ENCODE peak calls at places on chromosomes 2 and 18, in seven cellular contexts. L is A549, V is SK-N-SH, I is K562, N is GM12878, B is H1, U is HepG2. A is an unnamed sample.

GRCh38 chr2:113920996-113921395 is 31.1 kb downstream of the ACTR3 start:
- DNase-seq in U (no peak), I (no peak), B (no peak), L (no peak), N (no peak), V (no peak), A (peak)

GRCh38 chr2:15200581-15200980 is 360.6 kb downstream of the NBAS start:
- DNase-seq in V (no peak), L (no peak), B (no peak), N (no peak), U (no peak), I (no peak), A (no peak)

GRCh38 chr2:11853197-11853588 is 106.8 kb downstream of the LPIN1 start:
- DNase-seq in I (no peak), U (no peak), L (no peak), V (no peak), N (no peak), B (no peak), A (no peak)

GRCh38 chr2:74571058-74571457 is 16.5 kb downstream of the DOK1 start:
- DNase-seq in I (no peak), V (no peak), B (no peak), L (no peak), U (no peak), N (peak), A (no peak)

GRCh38 chr2:232325324-232326273 is 53.0 kb upstream of the ALPP start:
- DNase-seq in V (peak), I (peak), N (no peak), B (peak), L (peak), U (peak), A (peak)

GRCh38 chr2:166202778-166203177 is 75.0 kb upstream of the SCN1A start:
- DNase-seq in U (no peak), N (no peak), B (no peak), V (no peak), I (no peak), L (no peak), A (no peak)

GRCh38 chr18:28657836-28658410 is 481.0 kb upstream of the CDH2 start:
- DNase-seq in I (no peak), L (no peak), V (no peak), U (no peak), B (no peak), N (no peak), A (no peak)

GRCh38 chr2:31124904-31125303 is 13.3 kb downstream of the GALNT14 start:
- DNase-seq in N (no peak), V (no peak), I (no peak), U (no peak), B (no peak), L (no peak), A (no peak)

GRCh38 chr2:10002681-10003080 is 40.7 kb upstream of the KLF11 start:
- DNase-seq in I (no peak), U (no peak), V (peak), N (no peak), B (no peak), L (no peak), A (no peak)

GRCh38 chr2:118539290-118539689 is 308.2 kb downstream of the EN1 start:
- DNase-seq in V (no peak), N (no peak), U (peak), I (no peak), L (peak), B (peak), A (peak)

GRCh38 chr2:215535125-215535668 is 99.3 kb upstream of the FN1 start:
- DNase-seq in U (peak), B (no peak), I (no peak), N (no peak), L (no peak), V (no peak), A (no peak)

GRCh38 chr2:219352448-219353023 is 20.0 kb upstream of the RESP18 start:
- DNase-seq in L (peak), U (peak), B (peak), I (peak), V (peak), N (no peak), A (peak)

GRCh38 chr2:39119732-39120520 is 925 bp downstream of the SOS1 start:
- DNase-seq in B (peak), N (no peak), U (peak), I (peak), L (peak), V (peak), A (peak)

GRCh38 chr2:223941579-223942277 is 3.4 kb downstream of the WDFY1 start:
- DNase-seq in U (no peak), B (no peak), V (no peak), L (peak), I (no peak), N (peak), A (peak)

GRCh38 chr2:8761529-8762164 is 75.8 kb downstream of the KIDINS220 start:
- DNase-seq in V (peak), N (peak), B (no peak), L (peak), I (peak), U (peak), A (peak)

GRCh38 chr2:69017080-69017479 is 4.1 kb downstream of the ANTXR1 start:
- DNase-seq in N (no peak), I (no peak), U (no peak), B (no peak), L (peak), V (no peak), A (peak)

GRCh38 chr2:9135804-9136558 is 70.6 kb upstream of the ASAP2 start:
- DNase-seq in U (no peak), N (no peak), I (no peak), B (no peak), L (no peak), V (no peak), A (peak)

GRCh38 chr2:151947524-151948165 is 119.4 kb upstream of the ARL5A start:
- DNase-seq in U (no peak), N (no peak), B (no peak), L (no peak), V (no peak), I (no peak), A (no peak)

GRCh38 chr2:163667064-163667887 is 68.5 kb downstream of the FIGN start:
- DNase-seq in B (no peak), V (no peak), I (no peak), N (no peak), L (peak), U (peak), A (peak)

GRCh38 chr2:233940376-233941276 is 23.5 kb downstream of the TRPM8 start:
- DNase-seq in I (no peak), V (no peak), L (no peak), N (no peak), U (no peak), B (no peak), A (no peak)

GRCh38 chr2:230326453-230327417 is at the start of gene SP140L:
- DNase-seq in V (no peak), N (peak), I (peak), L (peak), B (no peak), U (peak), A (peak)

GRCh38 chr2:208872591-208872990 is 466.0 kb downstream of the PTH2R start:
- DNase-seq in N (no peak), U (no peak), I (no peak), L (no peak), V (no peak), B (no peak), A (no peak)

GRCh38 chr2:16623046-16623445 is 42.6 kb downstream of the CYRIA start:
- DNase-seq in U (no peak), L (no peak), B (no peak), V (no peak), I (no peak), N (no peak), A (peak)

GRCh38 chr2:172101707-172102158 is 967 bp downstream of the DLX2 start:
- DNase-seq in V (peak), L (no peak), N (no peak), B (no peak), I (no peak), U (no peak), A (no peak)

GRCh38 chr2:152766908-152767307 is 48.5 kb downstream of the ARL6IP6 start:
- DNase-seq in L (no peak), U (no peak), N (no peak), I (no peak), V (no peak), B (no peak), A (peak)

GRCh38 chr2:36482576-36483214 is 115.3 kb downstream of the FEZ2 start:
- DNase-seq in V (no peak), U (peak), L (peak), N (no peak), B (no peak), I (no peak), A (peak)

GRCh38 chr2:129922571-129923264 is 56.7 kb upstream of the RAB6C start:
- DNase-seq in N (no peak), U (no peak), L (no peak), V (peak), I (no peak), B (no peak), A (no peak)
- TF ChIP-seq RFX5 in N (no peak), U (no peak), L (no peak), V (no peak), I (no peak), B (no peak), A (no peak)

GRCh38 chr18:23141022-23141999 is 6.0 kb downstream of the CABLES1 start:
- DNase-seq in I (no peak), N (no peak), V (peak), B (no peak), U (peak), L (no peak), A (no peak)
- TF ChIP-seq RFX5 in I (no peak), N (no peak), V (no peak), B (no peak), U (no peak), L (no peak), A (no peak)

GRCh38 chr2:168355779-168356178 is 100.3 kb upstream of the CERS6 start:
- DNase-seq in L (no peak), V (no peak), B (no peak), U (no peak), N (no peak), I (no peak), A (no peak)

GRCh38 chr2:168354499-168354898 is 101.6 kb upstream of the CERS6 start:
- DNase-seq in I (no peak), V (no peak), B (no peak), U (no peak), N (no peak), L (no peak), A (no peak)

GRCh38 chr2:168353251-168353650 is 102.8 kb upstream of the CERS6 start:
- DNase-seq in L (no peak), U (no peak), V (no peak), N (no peak), I (no peak), B (no peak), A (no peak)

GRCh38 chr2:168357799-168358504 is 98.1 kb upstream of the CERS6 start:
- DNase-seq in V (no peak), N (no peak), B (no peak), U (no peak), I (no peak), L (no peak), A (no peak)

DNA sequence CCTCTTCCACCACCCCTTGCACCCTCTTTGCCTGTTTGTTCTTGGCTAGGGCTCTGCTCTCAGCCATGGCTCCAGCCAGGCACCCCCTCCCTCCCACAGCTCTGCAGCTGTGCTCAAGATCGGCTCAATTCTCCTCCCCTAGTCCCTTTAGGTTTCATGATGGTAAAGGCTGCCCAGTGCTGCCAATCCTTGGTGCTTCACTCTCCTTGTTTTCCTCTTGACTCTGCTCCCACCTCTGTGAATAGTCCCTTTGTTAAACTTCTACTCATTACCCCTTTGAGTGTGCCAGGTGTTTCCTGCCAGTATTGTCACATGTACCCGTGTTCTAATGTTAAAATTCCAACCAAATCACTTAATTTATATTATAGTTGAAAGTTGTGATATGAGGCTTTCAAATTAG is 101.0 kb upstream of the CERS6 start:
- DNase-seq in L (no peak), U (no peak), V (no peak), N (no peak), I (no peak), B (no peak), A (no peak)
- TF ChIP-seq RFX5 in L (no peak), U (no peak), V (no peak), N (no peak), I (no peak), B (no peak), A (no peak)

DNA sequence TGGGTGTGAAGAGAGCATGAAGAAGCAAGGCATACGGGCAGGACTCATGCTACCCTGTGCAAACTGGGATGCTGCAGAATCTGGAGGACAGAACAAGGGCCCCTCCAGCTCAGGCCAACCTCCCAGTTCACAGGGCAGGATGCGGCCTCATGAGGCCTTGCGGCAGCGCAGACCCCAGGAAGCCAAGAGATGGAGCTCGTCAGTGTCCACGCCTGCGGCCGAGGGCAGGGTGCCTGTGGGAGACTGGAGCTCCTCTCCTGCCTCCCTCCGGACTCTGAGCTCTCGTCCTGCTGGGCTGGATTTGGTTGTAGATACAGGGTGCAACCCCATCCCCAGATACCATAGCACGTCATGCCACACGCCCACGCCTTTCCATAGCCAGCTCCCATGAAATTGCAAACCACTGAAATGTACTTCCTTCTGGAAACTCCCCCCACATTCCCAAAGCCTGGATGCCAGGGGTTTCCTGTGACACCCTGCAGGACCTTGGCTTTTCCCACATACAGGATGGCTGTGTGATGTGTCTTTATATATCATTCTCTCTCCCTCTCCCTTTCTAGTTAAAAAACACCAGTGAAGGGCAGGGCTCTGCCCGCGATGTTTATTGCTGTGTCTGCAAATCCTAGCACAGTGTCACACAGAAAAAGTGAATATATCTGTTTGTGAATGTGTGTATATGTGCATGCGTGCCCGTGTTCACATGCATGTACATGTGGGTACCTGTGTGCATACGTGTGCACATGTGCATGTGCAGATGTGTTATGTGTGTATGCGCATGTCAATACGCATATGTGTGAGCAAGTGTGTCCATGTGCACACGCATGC is 12.3 kb upstream of the SNTG2 start:
- DNase-seq in L (no peak), I (no peak), V (no peak), B (peak), N (no peak), U (no peak), A (no peak)
- TF ChIP-seq RFX5 in L (no peak), I (no peak), V (no peak), B (no peak), N (no peak), U (no peak), A (no peak)

GRCh38 chr18:31976242-31976641 is 33.3 kb upstream of the TRAPPC8 start:
- DNase-seq in B (no peak), I (no peak), V (no peak), N (no peak), L (no peak), U (no peak), A (no peak)

GRCh38 chr18:31979714-31980113 is 36.8 kb upstream of the TRAPPC8 start:
- DNase-seq in N (no peak), U (no peak), V (no peak), I (no peak), L (no peak), B (no peak), A (no peak)

GRCh38 chr18:31978616-31979015 is 35.7 kb upstream of the TRAPPC8 start:
- DNase-seq in B (no peak), L (no peak), U (no peak), I (no peak), N (no peak), V (no peak), A (no peak)

GRCh38 chr18:31973929-31974546 is 31.1 kb upstream of the TRAPPC8 start:
- DNase-seq in U (no peak), B (no peak), I (no peak), V (no peak), N (no peak), L (no peak), A (no peak)

DNA sequence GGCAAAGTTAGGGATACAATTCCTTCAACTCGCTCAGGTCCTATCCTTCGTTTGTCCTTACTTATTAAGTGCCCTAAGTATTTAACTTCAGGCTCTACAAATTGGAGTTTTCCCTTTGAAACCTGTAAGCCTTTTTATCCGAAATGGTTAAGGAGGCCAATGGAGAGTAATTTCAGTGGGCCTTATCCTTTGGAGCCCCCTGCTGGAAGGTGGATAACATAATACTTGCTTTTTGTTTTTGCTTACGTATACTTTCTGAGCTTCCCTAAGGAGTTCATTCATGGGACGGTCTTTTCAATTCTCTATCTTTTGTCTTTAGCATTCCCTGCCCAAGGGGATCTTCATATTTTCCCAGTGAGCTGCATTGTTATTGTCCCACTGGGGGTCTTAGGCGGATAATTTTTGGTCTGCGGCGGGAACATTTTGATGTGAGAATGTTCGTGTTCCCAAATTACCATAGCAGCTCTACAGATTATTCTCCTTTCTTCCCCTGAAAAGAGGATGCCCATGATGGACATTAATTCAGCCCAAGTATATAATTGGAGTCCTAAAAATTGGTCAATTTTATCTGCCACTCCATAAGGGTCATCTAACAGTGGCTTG is 34.4 kb upstream of the TRAPPC8 start:
- DNase-seq in N (no peak), L (peak), U (peak), B (peak), V (peak), I (peak), A (peak)
- TF ChIP-seq RFX5 in N (no peak), L (no peak), U (no peak), B (no peak), V (no peak), I (no peak), A (no peak)

DNA sequence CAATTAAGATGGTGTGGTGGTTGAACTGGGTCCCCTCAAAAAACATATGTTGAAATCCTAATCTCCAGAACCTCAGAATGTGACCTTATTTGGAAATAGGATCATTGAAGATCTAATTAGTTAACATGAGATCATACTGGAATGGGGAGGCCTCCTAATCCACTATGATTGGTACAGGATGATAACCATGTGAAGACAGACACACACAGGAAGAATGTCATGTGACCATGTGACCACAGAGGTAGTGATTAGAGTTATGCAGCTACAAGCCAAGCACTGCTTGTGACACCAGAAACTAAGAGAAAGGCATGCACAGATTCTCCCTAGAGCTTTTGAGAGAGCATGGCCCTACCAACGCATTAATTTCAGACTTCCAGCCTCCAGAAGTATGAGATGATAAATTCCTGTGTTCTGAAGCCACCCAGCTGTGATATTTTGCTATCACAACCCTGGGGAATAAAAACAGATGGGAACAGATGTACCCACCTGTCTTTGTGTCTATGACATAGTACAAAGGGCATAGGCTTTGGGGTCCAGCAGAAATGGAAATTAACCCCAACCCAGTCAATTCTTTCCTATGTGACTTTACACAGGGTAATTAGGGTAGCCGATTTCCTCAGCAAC is 46.9 kb upstream of the TGIF1 start:
- DNase-seq in U (no peak), I (no peak), B (no peak), V (peak), L (peak), N (no peak), A (peak)
- TF ChIP-seq RFX5 in U (no peak), I (no peak), B (no peak), V (no peak), L (no peak), N (no peak), A (no peak)

A was measured in IMR-90.